ENCODE peak calls at places on chromosomes 16 and 17, in five cellular contexts. X is breast epithelium, U is ovary, O is tibial nerve, Q is suprapubic skin. H is an unnamed sample.

GRCh38 chr17:16415031-16415924 is at the start of gene TRPV2:
- DNase-seq in X (no peak), U (no peak), O (no peak), Q (no peak), H (no peak)

GRCh38 chr17:16922386-16923096 is 49.4 kb downstream of the TNFRSF13B start:
- DNase-seq in X (no peak), U (no peak), O (peak; percentile 7), Q (peak; percentile 1), H (no peak)

GRCh38 chr17:43636446-43636845 is 25.3 kb downstream of the MEOX1 start:
- DNase-seq in X (no peak), U (no peak), O (no peak), Q (no peak), H (no peak)

GRCh38 chr17:52233176-52233575 is 74.7 kb upstream of the CA10 start:
- DNase-seq in X (no peak), U (no peak), O (no peak), Q (no peak), H (no peak)

GRCh38 chr17:48997827-48998556 is 807 bp downstream of the IGF2BP1 start:
- DNase-seq in X (no peak), U (no peak), O (no peak), Q (peak; percentile 73), H (no peak)

GRCh38 chr17:76492989-76493501 is 8.2 kb downstream of the RHBDF2 start:
- DNase-seq in X (no peak), U (peak; percentile 55), O (no peak), Q (no peak), H (peak; percentile 82)

GRCh38 chr17:16472539-16472938 is 19.5 kb downstream of the LRRC75A start:
- DNase-seq in X (no peak), U (no peak), O (no peak), Q (no peak), H (no peak)

GRCh38 chr16:89785523-89786155 is 30.8 kb downstream of the FANCA start:
- DNase-seq in X (no peak), U (no peak), O (no peak), Q (no peak), H (peak; percentile 10)

GRCh38 chr16:50166511-50167500 is 13.7 kb downstream of the TENT4B start:
- DNase-seq in X (no peak), U (no peak), O (no peak), Q (no peak), H (no peak)

GRCh38 chr17:14935139-14935538 is 330.0 kb downstream of the PMP22 start:
- DNase-seq in X (no peak), U (no peak), O (no peak), Q (no peak), H (no peak)

GRCh38 chr17:31549525-31550388 is 158.3 kb downstream of the RAB11FIP4 start:
- DNase-seq in X (peak; percentile 88), U (peak; percentile 92), O (peak; percentile 88), Q (peak; percentile 96), H (peak; percentile 96)

GRCh38 chr17:50331085-50331791 is 14.7 kb upstream of the XYLT2 start:
- DNase-seq in X (no peak), U (no peak), O (no peak), Q (no peak), H (no peak)

GRCh38 chr17:79231766-79232287 is 157.2 kb downstream of the ENGASE start:
- DNase-seq in X (no peak), U (no peak), O (no peak), Q (no peak), H (no peak)

GRCh38 chr16:4388275-4389021 is 16.8 kb downstream of the VASN start:
- DNase-seq in X (no peak), U (no peak), O (no peak), Q (no peak), H (no peak)

GRCh38 chr16:46745594-46745993 is 2.5 kb downstream of the MYLK3 start:
- DNase-seq in X (no peak), U (no peak), O (no peak), Q (peak; percentile 15), H (no peak)

GRCh38 chr17:10294162-10294561 is 78.6 kb downstream of the MYH13 start:
- DNase-seq in X (no peak), U (no peak), O (no peak), Q (no peak), H (no peak)

GRCh38 chr16:66364117-66364958 is 2.2 kb upstream of the CDH5 start:
- DNase-seq in X (peak; percentile 88), U (peak; percentile 74), O (peak; percentile 55), Q (no peak), H (peak; percentile 43)

GRCh38 chr17:4986403-4986802 is 1.1 kb downstream of the CAMTA2 start:
- DNase-seq in X (no peak), U (no peak), O (no peak), Q (no peak), H (no peak)

GRCh38 chr17:69828087-69828486 is 246.9 kb upstream of the KCNJ16 start:
- DNase-seq in X (no peak), U (no peak), O (no peak), Q (no peak), H (peak; percentile 60)

GRCh38 chr16:48409839-48410610 is 24.8 kb upstream of the SIAH1 start:
- DNase-seq in X (peak; percentile 24), U (peak; percentile 67), O (no peak), Q (no peak), H (peak; percentile 10)

GRCh38 chr16:59698341-59698979 is 964.3 kb upstream of the GOT2 start:
- DNase-seq in X (no peak), U (no peak), O (no peak), Q (no peak), H (no peak)

GRCh38 chr16:50301626-50302471 is 35.5 kb downstream of the ADCY7 start:
- DNase-seq in X (no peak), U (no peak), O (no peak), Q (peak; percentile 82), H (no peak)

GRCh38 chr17:74697477-74697876 is 15.2 kb downstream of the CD300LF start:
- DNase-seq in X (no peak), U (no peak), O (no peak), Q (no peak), H (no peak)

GRCh38 chr17:66634193-66634592 is 200.7 kb upstream of the CACNG5 start:
- DNase-seq in X (no peak), U (no peak), O (no peak), Q (no peak), H (no peak)

GRCh38 chr16:12871784-12872183 is 29.6 kb upstream of the SHISA9 start:
- DNase-seq in X (no peak), U (no peak), O (no peak), Q (no peak), H (no peak)

GRCh38 chr16:4389051-4389955 is 17.7 kb downstream of the VASN start:
- DNase-seq in X (no peak), U (no peak), O (no peak), Q (no peak), H (no peak)

GRCh38 chr17:42675348-42675983 is 1.3 kb downstream of the PLEKHH3 start:
- DNase-seq in X (no peak), U (no peak), O (no peak), Q (no peak), H (peak; percentile 77)

DNA sequence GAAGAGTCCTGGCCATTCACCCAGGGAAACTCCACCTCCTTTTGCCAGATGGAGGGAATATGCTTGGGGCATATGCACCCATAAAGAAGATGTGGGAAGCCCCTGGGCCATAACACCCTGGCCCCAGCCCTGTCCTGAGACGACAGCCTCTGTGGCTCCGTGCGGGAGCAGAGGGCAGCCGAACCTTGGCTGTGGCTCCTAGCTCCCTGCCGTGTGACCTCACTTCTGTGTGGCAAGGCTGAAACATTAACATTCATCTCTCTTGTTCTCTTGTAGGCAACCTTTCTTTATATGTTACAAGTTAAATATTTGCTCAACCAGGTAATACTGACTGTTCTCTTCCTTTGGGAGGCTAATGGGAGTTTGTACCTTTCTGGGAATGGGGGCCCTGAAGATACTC is 17.5 kb downstream of the SLC47A1 start:
- DNase-seq in X (no peak), U (no peak), O (no peak), Q (no peak), H (no peak)
- H3K27ac ChIP-seq in X (no peak overlapping the region), U (no peak overlapping the region), O (no peak overlapping the region), Q (no peak overlapping the region), H (no peak overlapping the region)

GRCh38 chr16:73068546-73069401 is 20.8 kb upstream of the ZFHX3 start:
- DNase-seq in X (no peak), U (no peak), O (peak; percentile 61), Q (no peak), H (peak; percentile 48)
- TF ChIP-seq POLR2A in X (no peak), U (no peak), O (peak; percentile 11), Q (no peak), H (peak; percentile 52)

DNA sequence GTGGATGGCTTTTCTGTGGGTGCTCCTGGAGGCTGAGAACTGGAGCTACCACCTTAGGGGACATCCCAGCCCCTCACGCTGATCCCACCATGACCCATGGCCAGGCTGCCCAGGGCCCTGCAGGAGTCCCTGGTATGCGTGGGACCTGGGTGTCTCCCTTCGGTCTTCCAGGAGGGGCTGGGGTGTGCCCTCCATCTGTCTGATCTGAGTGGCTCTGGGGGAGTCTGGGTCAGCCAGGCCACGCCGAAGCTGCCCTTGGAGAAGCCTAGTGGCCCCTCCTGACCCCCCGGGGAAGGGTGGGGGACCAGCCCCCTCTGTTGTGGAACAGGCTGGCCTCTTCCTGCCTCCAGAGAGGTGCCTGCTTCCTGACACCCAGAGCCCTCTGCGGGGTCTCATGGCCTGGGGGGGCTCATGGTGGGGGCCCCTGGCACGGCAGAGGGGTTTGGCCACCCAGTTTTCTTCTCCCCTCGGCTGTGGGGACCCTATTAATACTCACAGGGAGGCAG is 10.7 kb downstream of the BAIAP2 start:
- DNase-seq in X (no peak), U (no peak), O (no peak), Q (no peak), H (no peak)
- H3K4me1 ChIP-seq in X (peaks cover 45% of the 10 kb centered on the region), U (peaks cover 11% of the 10 kb centered on the region), O (peaks cover 98% of the 10 kb centered on the region), Q (peaks cover 84% of the 10 kb centered on the region), H (peaks cover 36% of the 10 kb centered on the region)

DNA sequence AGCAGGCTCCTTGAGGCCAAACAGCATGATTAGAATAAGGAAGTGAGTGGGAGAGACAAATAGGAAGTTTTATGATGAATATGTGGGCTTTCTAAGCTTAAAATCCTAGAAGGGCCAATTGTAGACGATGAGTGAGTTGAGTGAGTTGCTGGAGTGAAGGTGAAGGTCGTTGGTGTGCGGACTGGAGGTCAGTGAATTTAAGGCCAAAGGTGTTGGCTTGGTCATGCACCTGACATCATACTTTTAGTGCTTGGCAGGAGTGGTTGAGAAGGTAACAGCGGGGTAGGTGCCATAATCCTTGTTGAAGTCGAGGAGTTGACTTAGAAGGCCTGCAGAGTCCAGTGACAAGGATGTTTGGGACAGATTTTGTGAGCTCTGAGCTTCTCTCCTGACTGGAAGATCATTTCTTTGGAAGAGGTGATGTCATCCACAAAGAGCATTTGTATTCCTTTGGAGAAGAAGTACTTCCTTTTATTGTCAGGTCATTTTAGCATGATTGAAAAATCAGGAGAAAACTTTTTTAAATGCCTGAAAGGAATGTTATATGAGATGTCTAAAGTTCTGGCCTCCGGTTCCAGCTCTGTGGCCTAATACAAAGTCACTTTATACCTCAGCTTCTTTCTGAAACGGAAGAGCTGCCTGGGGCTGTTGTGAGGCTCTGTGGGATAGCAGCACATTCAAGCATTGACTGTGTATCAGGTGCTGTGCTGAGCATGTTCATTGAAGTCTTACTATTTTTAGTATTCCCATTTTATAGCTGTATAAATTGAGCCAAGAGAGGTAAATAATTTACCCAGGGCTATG is 53.6 kb upstream of the TBX2 start:
- DNase-seq in X (no peak), U (no peak), O (no peak), Q (no peak), H (no peak)
- H3K27ac ChIP-seq in X (no peak overlapping the region), U (no peak overlapping the region), O (no peak overlapping the region), Q (no peak overlapping the region), H (no peak overlapping the region)

GRCh38 chr17:81429353-81429774 is 34.1 kb downstream of the BAHCC1 start:
- DNase-seq in X (peak; percentile 76), U (peak; percentile 88), O (peak; percentile 82), Q (peak; percentile 89), H (peak; percentile 94)
- TF ChIP-seq POLR2A in X (no peak), U (no peak), O (no peak), Q (no peak), H (no peak)

GRCh38 chr16:85309656-85310587 is 197.7 kb upstream of the CIBAR2 start:
- DNase-seq in X (peak; percentile 59), U (no peak), O (peak; percentile 54), Q (no peak), H (no peak)
- H3K4me1 ChIP-seq in X (peaks cover 22% of the 10 kb centered on the region), U (peaks cover 21% of the 10 kb centered on the region), O (peaks cover 98% of the 10 kb centered on the region), Q (peaks cover 81% of the 10 kb centered on the region), H (peaks cover 14% of the 10 kb centered on the region)